ENCODE peak calls at places on chromosomes 4 and X, in eight cellular contexts. R is uterus, T is body of pancreas, U is breast epithelium, G is spleen, E is IMR-90, J is suprapubic skin, Z is adrenal gland. C is an unnamed sample.

GRCh38 chr4:48699470-48699869 is 80.6 kb downstream of the FRYL start:
- DNase-seq in R (no peak), T (no peak), U (no peak), G (no peak), E (no peak), J (no peak), Z (no peak), C (no peak)

GRCh38 chr4:4659871-4660651 is 118.2 kb upstream of the STX18 start:
- DNase-seq in R (peak), T (no peak), U (no peak), G (no peak), E (peak), J (no peak), Z (no peak), C (no peak)

GRCh38 chr4:16259531-16260246 is 33.4 kb upstream of the TAPT1 start:
- DNase-seq in R (no peak), T (no peak), U (no peak), G (no peak), E (peak), J (no peak), Z (peak), C (peak)

GRCh38 chrX:130848763-130849162 is 54.2 kb downstream of the ENOX2 start:
- DNase-seq in R (no peak), T (no peak), U (no peak), G (no peak), E (no peak), J (no peak), Z (no peak), C (no peak)

GRCh38 chrX:44025611-44026010 is 52.4 kb upstream of the NDP start:
- DNase-seq in R (no peak), T (no peak), U (no peak), G (no peak), E (peak), J (no peak), Z (no peak), C (no peak)

GRCh38 chr4:41975341-41975740 is 6.2 kb upstream of the DCAF4L1 start:
- DNase-seq in R (no peak), T (no peak), U (no peak), G (no peak), E (no peak), J (no peak), Z (no peak), C (no peak)

GRCh38 chrX:46837543-46838481 is 969 bp downstream of the RP2 start:
- DNase-seq in R (no peak), T (no peak), U (no peak), G (no peak), E (peak), J (no peak), Z (no peak), C (peak)

GRCh38 chr4:103268746-103269145 is 70.6 kb upstream of the CENPE start:
- DNase-seq in R (no peak), T (no peak), U (no peak), G (no peak), E (no peak), J (no peak), Z (no peak), C (no peak)

GRCh38 chr4:176794651-176795050 is 1.9 kb upstream of the VEGFC start:
- DNase-seq in R (no peak), T (no peak), U (no peak), G (no peak), E (no peak), J (no peak), Z (no peak), C (no peak)

GRCh38 chrX:24005028-24005427 is 22.0 kb downstream of the KLHL15 start:
- DNase-seq in R (no peak), T (no peak), U (no peak), G (no peak), E (no peak), J (no peak), Z (no peak), C (no peak)

GRCh38 chr4:142637654-142638053 is 208.4 kb downstream of the INPP4B start:
- DNase-seq in R (no peak), T (no peak), U (no peak), G (no peak), E (no peak), J (no peak), Z (no peak), C (no peak)

GRCh38 chr4:123443401-123444297 is 47.1 kb downstream of the SPRY1 start:
- DNase-seq in R (no peak), T (no peak), U (no peak), G (no peak), E (peak), J (no peak), Z (peak), C (no peak)

GRCh38 chr4:155403886-155404285 is 27.1 kb upstream of the MAP9 start:
- DNase-seq in R (no peak), T (no peak), U (no peak), G (no peak), E (peak), J (no peak), Z (no peak), C (no peak)

GRCh38 chrX:112841114-112841819 is 636 bp upstream of the AMOT start:
- DNase-seq in R (peak), T (peak), U (peak), G (peak), E (peak), J (peak), Z (peak), C (peak)

GRCh38 chr4:147325566-147325965 is 155.3 kb upstream of the EDNRA start:
- DNase-seq in R (no peak), T (no peak), U (no peak), G (no peak), E (peak), J (no peak), Z (no peak), C (no peak)

GRCh38 chr4:110589297-110589696 is 33.6 kb downstream of the PITX2 start:
- DNase-seq in R (no peak), T (no peak), U (no peak), G (no peak), E (peak), J (no peak), Z (no peak), C (no peak)

GRCh38 chr4:176792348-176793059 is at the start of gene VEGFC:
- DNase-seq in R (peak), T (peak), U (peak), G (peak), E (peak), J (peak), Z (peak), C (peak)

GRCh38 chr4:183838987-183839712 is 66.0 kb upstream of the STOX2 start:
- DNase-seq in R (no peak), T (no peak), U (no peak), G (no peak), E (peak), J (no peak), Z (no peak), C (no peak)

GRCh38 chrX:67612231-67612630 is 68.4 kb downstream of the AR start:
- DNase-seq in R (no peak), T (no peak), U (no peak), G (no peak), E (peak), J (no peak), Z (no peak), C (no peak)

GRCh38 chr4:2041234-2042130 is 17.6 kb upstream of the NAT8L start:
- DNase-seq in R (peak), T (peak), U (no peak), G (peak), E (peak), J (peak), Z (peak), C (peak)

GRCh38 chr4:166274136-166274761 is 401.2 kb downstream of the TLL1 start:
- DNase-seq in R (no peak), T (no peak), U (no peak), G (no peak), E (no peak), J (no peak), Z (no peak), C (no peak)

GRCh38 chr4:65336465-65336864 is 333.8 kb downstream of the EPHA5 start:
- DNase-seq in R (no peak), T (no peak), U (no peak), G (no peak), E (no peak), J (no peak), Z (no peak), C (no peak)

GRCh38 chr4:140049024-140049923 is 104.7 kb downstream of the MAML3 start:
- DNase-seq in R (peak), T (peak), U (no peak), G (peak), E (peak), J (no peak), Z (peak), C (peak)

GRCh38 chr4:89294583-89295244 is 12.9 kb downstream of the GPRIN3 start:
- DNase-seq in R (no peak), T (no peak), U (no peak), G (no peak), E (no peak), J (no peak), Z (no peak), C (no peak)

GRCh38 chr4:47469951-47470350 is 6.4 kb upstream of the COMMD8 start:
- DNase-seq in R (no peak), T (no peak), U (no peak), G (no peak), E (peak), J (no peak), Z (no peak), C (no peak)

GRCh38 chr4:107600993-107601392 is 119.0 kb downstream of the PAPSS1 start:
- DNase-seq in R (no peak), T (no peak), U (no peak), G (no peak), E (no peak), J (no peak), Z (no peak), C (no peak)

GRCh38 chr4:102736636-102737549 is 23.9 kb downstream of the MANBA start:
- DNase-seq in R (no peak), T (no peak), U (no peak), G (no peak), E (no peak), J (no peak), Z (no peak), C (no peak)

GRCh38 chrX:46386511-46386910 is 158.7 kb downstream of the ZNF674 start:
- DNase-seq in R (no peak), T (no peak), U (no peak), G (no peak), E (no peak), J (no peak), Z (no peak), C (peak)

GRCh38 chrX:118872102-118872566 is 48.5 kb downstream of the ZCCHC12 start:
- DNase-seq in R (no peak), T (peak), U (no peak), G (no peak), E (no peak), J (no peak), Z (peak), C (no peak)

GRCh38 chr4:19239565-19239964 is 1012.1 kb upstream of the SLIT2 start:
- DNase-seq in R (no peak), T (no peak), U (no peak), G (no peak), E (peak), J (no peak), Z (no peak), C (no peak)

GRCh38 chr4:40843696-40844095 is 93.9 kb downstream of the NSUN7 start:
- DNase-seq in R (no peak), T (no peak), U (no peak), G (no peak), E (no peak), J (no peak), Z (no peak), C (peak)

GRCh38 chr4:38837334-38837733 is 19.3 kb downstream of the TLR6 start:
- DNase-seq in R (no peak), T (no peak), U (no peak), G (no peak), E (no peak), J (no peak), Z (no peak), C (no peak)

GRCh38 chr4:10030946-10031662 is 9.8 kb upstream of the SLC2A9 start:
- DNase-seq in R (no peak), T (no peak), U (no peak), G (no peak), E (no peak), J (no peak), Z (no peak), C (no peak)

GRCh38 chr4:32778025-32778424 is 2057.9 kb downstream of the PCDH7 start:
- DNase-seq in R (no peak), T (no peak), U (no peak), G (no peak), E (no peak), J (no peak), Z (no peak), C (no peak)
- TF ChIP-seq POLR2A in R (no peak), T (no peak), U (no peak), G (no peak), E (no peak), J (no peak), Z (no peak), C (no peak)

DNA sequence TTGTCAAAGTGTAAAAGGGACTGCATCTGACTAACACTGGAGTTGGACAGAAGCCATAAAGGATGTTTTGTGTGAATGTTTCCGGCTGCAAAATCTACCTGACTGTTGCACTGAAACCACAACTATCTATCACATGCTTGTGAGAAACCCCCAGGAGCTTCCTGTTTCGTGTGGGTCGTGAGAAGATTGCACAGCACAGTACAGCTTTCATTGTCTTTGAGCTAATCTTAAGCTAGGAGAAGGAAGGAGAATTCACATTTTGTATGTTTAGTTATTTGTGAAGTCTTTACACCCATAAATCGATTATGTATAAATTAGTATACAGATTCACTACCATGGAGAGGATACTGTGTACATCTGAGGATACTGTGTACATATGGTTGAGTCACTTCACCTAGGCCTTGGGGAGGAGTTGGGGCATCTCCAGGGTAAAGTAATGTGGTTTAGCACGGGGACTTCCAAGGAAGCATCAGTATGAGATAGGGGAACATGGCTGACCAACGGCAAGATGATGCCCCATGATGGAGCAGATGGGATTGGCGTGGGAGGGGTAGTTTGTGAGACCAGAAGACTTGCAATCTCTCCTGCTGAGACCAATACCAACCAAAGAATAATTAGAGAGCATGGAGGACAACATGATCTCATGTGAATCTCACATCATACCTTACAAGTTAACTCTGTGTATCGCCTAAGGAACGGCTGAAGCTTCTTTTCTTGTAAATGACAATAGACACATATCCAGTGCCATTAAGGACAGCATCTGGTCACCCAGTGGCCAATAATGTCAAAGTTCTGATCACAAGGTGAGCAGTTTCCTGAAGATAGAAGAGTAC is 43.1 kb upstream of the FAM9C start:
- DNase-seq in R (no peak), T (no peak), U (no peak), G (no peak), E (peak), J (no peak), Z (no peak), C (no peak)
- TF ChIP-seq POLR2A in R (no peak), T (no peak), U (no peak), G (no peak), E (no peak), J (no peak), Z (no peak), C (no peak)

GRCh38 chr4:175440776-175441175 is 371.3 kb downstream of the GPM6A start:
- DNase-seq in R (no peak), T (no peak), U (no peak), G (no peak), E (no peak), J (no peak), Z (no peak), C (no peak)
- TF ChIP-seq POLR2A in R (no peak), T (no peak), U (no peak), G (no peak), E (no peak), J (no peak), Z (no peak), C (no peak)

GRCh38 chr4:188606635-188607034 is 467.4 kb downstream of the TRIML1 start:
- DNase-seq in R (no peak), T (no peak), U (no peak), G (no peak), E (no peak), J (no peak), Z (no peak), C (no peak)

GRCh38 chr4:188603646-188604045 is 464.4 kb downstream of the TRIML1 start:
- DNase-seq in R (no peak), T (no peak), U (no peak), G (no peak), E (peak), J (no peak), Z (no peak), C (no peak)
- TF ChIP-seq POLR2A in R (no peak), T (no peak), U (no peak), G (no peak), E (no peak), J (no peak), Z (no peak), C (no peak)

DNA sequence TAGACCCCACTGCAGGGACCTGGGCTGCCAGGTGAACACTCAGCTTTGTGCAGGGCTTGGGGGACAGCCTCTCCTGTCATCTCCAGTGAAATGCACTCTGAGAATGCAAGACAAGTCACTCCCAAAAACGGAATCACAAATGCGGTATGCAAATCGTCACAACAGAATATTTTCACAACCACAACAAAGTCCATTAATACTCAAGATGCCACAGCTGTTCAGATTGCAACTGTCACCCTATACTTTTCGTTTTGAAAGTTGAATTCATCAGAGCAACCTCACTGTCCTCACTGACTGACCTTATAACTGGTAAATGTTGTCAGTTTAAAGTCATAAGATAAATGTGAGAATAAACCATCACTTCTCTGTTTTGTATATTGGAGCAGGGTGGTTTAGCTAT is 16.6 kb downstream of the JAKMIP1 start:
- DNase-seq in R (no peak), T (no peak), U (no peak), G (no peak), E (no peak), J (no peak), Z (no peak), C (no peak)
- TF ChIP-seq POLR2A in R (no peak), T (no peak), U (no peak), G (no peak), E (no peak), J (no peak), Z (no peak), C (no peak)

DNA sequence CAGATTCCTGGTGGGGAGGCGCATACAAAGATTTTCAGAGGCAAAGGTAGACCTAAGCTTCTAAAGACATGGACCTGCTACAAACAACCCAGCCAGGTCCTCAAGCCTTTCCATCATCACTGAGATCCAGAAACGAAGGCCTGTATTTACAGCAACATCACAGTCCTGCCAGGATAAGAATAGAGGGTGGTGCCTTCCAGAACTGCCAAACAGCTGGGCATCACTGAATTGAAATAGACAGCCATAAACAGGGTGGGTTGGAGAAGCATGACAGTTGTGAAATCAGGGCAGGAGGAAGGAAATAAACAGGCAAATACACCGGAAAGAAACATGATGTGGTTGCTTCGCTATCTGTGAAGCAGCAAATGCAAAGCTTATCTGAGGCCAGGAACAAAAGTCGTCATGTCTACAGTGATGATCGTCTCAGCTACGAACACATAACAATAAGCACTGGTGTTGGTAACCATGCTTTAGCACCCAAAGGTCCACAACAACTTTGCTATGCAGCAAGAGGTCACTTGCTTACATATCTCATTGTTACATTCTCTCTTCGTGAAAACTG is 6.7 kb upstream of the TMEM154 start:
- DNase-seq in R (no peak), T (no peak), U (no peak), G (no peak), E (no peak), J (no peak), Z (no peak), C (no peak)
- TF ChIP-seq POLR2A in R (no peak), T (no peak), U (no peak), G (no peak), E (no peak), J (no peak), Z (no peak), C (no peak)

GRCh38 chrX:100677616-100678181 is 33.7 kb downstream of the SRPX2 start:
- DNase-seq in R (no peak), T (no peak), U (no peak), G (no peak), E (peak), J (no peak), Z (no peak), C (no peak)
- TF ChIP-seq POLR2A in R (no peak), T (no peak), U (no peak), G (no peak), E (no peak), J (no peak), Z (no peak), C (no peak)

C was measured in erythroblast.